ENCODE peak calls at places on chromosomes 12 and 14, in nine cellular contexts. Y, F, D, A, H, M, V, N and O are unnamed samples. For H3K4me1, the result is how much of the 10 kb centered on the place peaks cover.

GRCh38 chr14:60757617-60758016 is 23.1 kb downstream of the MNAT1 start:
- DNase-seq in H (no peak), N (no peak), V (no peak), A (no peak), Y (peak), F (no peak), M (no peak), D (no peak), O (no peak)

GRCh38 chr14:70254476-70254961 is 65.8 kb upstream of the SLC8A3 start:
- DNase-seq in V (peak), F (peak), Y (peak), N (peak), A (no peak), M (peak), H (peak), D (peak), O (peak)

GRCh38 chr12:114408881-114409795 is 3.2 kb upstream of the TBX5 start:
- DNase-seq in N (no peak), F (no peak), M (no peak), D (no peak), A (no peak), Y (no peak), H (no peak), V (peak), O (no peak)

GRCh38 chr12:7035464-7035863 is 17.2 kb upstream of the LPCAT3 start:
- DNase-seq in N (no peak), D (no peak), H (no peak), Y (no peak), A (no peak), V (no peak), F (no peak), M (no peak), O (no peak)

GRCh38 chr12:121803861-121804416 is at the start of gene SETD1B:
- DNase-seq in N (no peak), D (peak), F (peak), H (peak), Y (peak), M (peak), V (peak), A (no peak), O (no peak)

GRCh38 chr12:32230607-32230982 is 123.9 kb downstream of the BICD1 start:
- DNase-seq in F (peak), M (no peak), Y (no peak), V (peak), N (no peak), A (peak), H (no peak), D (no peak), O (no peak)

GRCh38 chr12:68317047-68317667 is 15.0 kb downstream of the MDM1 start:
- DNase-seq in D (peak), A (no peak), N (no peak), H (no peak), V (peak), M (no peak), Y (peak), F (peak), O (no peak)

GRCh38 chr14:31927348-31927826 is 149.7 kb upstream of the ARHGAP5 start:
- DNase-seq in V (peak), N (no peak), A (no peak), D (no peak), H (no peak), F (no peak), M (no peak), Y (peak), O (no peak)

GRCh38 chr12:3727877-3728632 is 24.9 kb downstream of the CRACR2A start:
- DNase-seq in V (peak), D (peak), H (no peak), Y (no peak), M (no peak), N (no peak), F (no peak), A (no peak), O (no peak)

GRCh38 chr12:106301241-106301610 is 1.3 kb upstream of the TCP11L2 start:
- DNase-seq in H (no peak), A (no peak), D (no peak), M (no peak), Y (no peak), F (no peak), V (no peak), N (no peak), O (no peak)

GRCh38 chr14:79280400-79280670 is 931.0 kb downstream of the DIO2 start:
- DNase-seq in N (no peak), F (no peak), M (no peak), H (no peak), Y (no peak), A (no peak), V (no peak), D (no peak), O (no peak)

GRCh38 chr14:95334044-95334443 is 14.3 kb upstream of the CLMN start:
- DNase-seq in M (no peak), H (no peak), V (peak), D (no peak), Y (no peak), F (no peak), A (no peak), N (no peak), O (no peak)

GRCh38 chr12:18676112-18676511 is 61.7 kb downstream of the PLCZ1 start:
- DNase-seq in H (no peak), V (no peak), F (no peak), N (no peak), Y (no peak), A (no peak), M (no peak), D (no peak), O (no peak)

GRCh38 chr14:101821528-101821927 is 60.0 kb downstream of the PPP2R5C start:
- DNase-seq in N (no peak), A (no peak), Y (no peak), H (no peak), F (no peak), M (no peak), V (no peak), D (no peak), O (no peak)

GRCh38 chr12:63989301-63989845 is 144.9 kb downstream of the SRGAP1 start:
- DNase-seq in A (no peak), N (no peak), V (no peak), F (no peak), H (no peak), Y (peak), D (no peak), M (peak), O (no peak)

GRCh38 chr12:63985945-63986344 is 141.4 kb downstream of the SRGAP1 start:
- DNase-seq in Y (no peak), V (no peak), H (no peak), M (no peak), F (no peak), A (no peak), D (no peak), N (no peak), O (no peak)

GRCh38 chr12:63980211-63980610 is 135.7 kb downstream of the SRGAP1 start:
- DNase-seq in N (no peak), M (no peak), Y (no peak), V (peak), A (no peak), H (no peak), F (no peak), D (no peak), O (no peak)

GRCh38 chr12:63982787-63983186 is 138.3 kb downstream of the SRGAP1 start:
- DNase-seq in H (no peak), N (no peak), F (no peak), A (no peak), M (no peak), D (no peak), Y (no peak), V (no peak), O (no peak)

DNA sequence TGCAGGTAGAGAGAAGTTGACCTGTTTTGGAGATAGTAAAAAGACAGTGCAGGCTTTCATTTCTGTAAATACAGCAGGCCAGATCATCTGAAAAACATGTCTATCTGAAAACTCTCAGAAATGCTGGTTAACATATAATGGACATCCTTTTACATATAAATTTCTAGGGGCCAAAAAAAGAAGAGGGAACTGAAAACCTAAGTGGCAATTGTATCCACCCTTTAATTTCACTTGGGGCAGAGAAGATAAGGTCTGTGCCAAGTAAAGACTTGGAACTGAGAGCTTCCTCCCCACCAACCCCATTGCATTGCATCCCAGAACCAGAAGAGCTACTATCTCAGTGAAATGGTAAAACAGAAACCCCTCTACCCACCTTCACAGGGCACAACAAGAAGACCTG is 141.0 kb downstream of the SRGAP1 start:
- DNase-seq in A (no peak), N (no peak), M (no peak), V (no peak), H (no peak), Y (no peak), D (no peak), F (no peak), O (no peak)
- TF ChIP-seq CTCF in A (no peak), N (no peak), M (no peak), V (no peak), H (no peak), Y (no peak), D (no peak), F (no peak), O (no peak)

GRCh38 chr12:93852067-93852466 is 174.9 kb downstream of the CRADD start:
- DNase-seq in Y (no peak), F (peak), H (no peak), N (no peak), A (no peak), M (no peak), D (no peak), V (no peak), O (no peak)
- TF ChIP-seq POLR2AphosphoS5 in Y (no peak), F (no peak), H (no peak), N (no peak), A (no peak), M (no peak), D (no peak), V (no peak), O (no peak)

GRCh38 chr12:57135487-57135886 is 7.2 kb downstream of the LRP1 start:
- DNase-seq in D (no peak), M (no peak), F (peak), Y (no peak), V (peak), N (no peak), H (no peak), A (no peak), O (no peak)

GRCh38 chr12:57133013-57133569 is 4.8 kb downstream of the LRP1 start:
- DNase-seq in D (no peak), V (peak), H (peak), Y (no peak), A (no peak), M (no peak), N (no peak), F (no peak), O (no peak)

GRCh38 chr12:57133916-57134315 is 5.6 kb downstream of the LRP1 start:
- DNase-seq in D (no peak), M (no peak), F (no peak), H (peak), A (no peak), V (no peak), Y (no peak), N (no peak), O (no peak)

GRCh38 chr12:57135939-57136338 is 7.7 kb downstream of the LRP1 start:
- DNase-seq in H (peak), F (peak), D (no peak), Y (no peak), V (peak), A (no peak), M (no peak), N (no peak), O (no peak)

DNA sequence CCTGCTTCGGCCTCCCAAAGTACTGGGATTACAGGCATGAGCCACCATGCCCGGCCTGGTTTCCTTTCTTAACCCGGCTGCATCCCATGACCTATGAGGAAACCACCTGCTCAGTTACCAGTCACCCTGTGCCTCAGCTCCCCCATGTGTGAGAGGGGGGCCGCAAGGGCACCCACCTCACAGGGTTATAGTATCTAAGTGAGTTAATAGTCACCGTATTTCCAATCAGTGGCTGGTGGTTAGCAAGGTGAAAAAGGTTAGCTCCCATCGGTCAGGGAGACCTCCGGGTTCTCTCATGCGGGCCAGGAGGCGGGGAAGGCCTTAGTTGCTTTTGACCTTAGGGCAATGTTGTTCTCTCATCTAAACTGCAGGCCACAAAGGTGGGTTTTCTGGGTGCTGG is 6.7 kb downstream of the LRP1 start:
- DNase-seq in H (peak), V (no peak), N (no peak), Y (no peak), D (no peak), A (no peak), M (no peak), F (no peak), O (no peak)
- H3K4me1 ChIP-seq in H (under half), V (half or more), N (under half), Y (under half), D (under half), A (half or more), M (under half), F (half or more), O (under half)

GRCh38 chr12:89476232-89476631 is 48.4 kb downstream of the GALNT4 start:
- DNase-seq in F (no peak), N (no peak), V (no peak), H (no peak), Y (no peak), A (no peak), M (no peak), D (no peak), O (no peak)

GRCh38 chr12:89479982-89480381 is 44.6 kb downstream of the GALNT4 start:
- DNase-seq in H (no peak), D (no peak), Y (no peak), F (no peak), N (no peak), A (no peak), M (no peak), V (no peak), O (no peak)

GRCh38 chr12:89476889-89477288 is 47.7 kb downstream of the GALNT4 start:
- DNase-seq in Y (no peak), M (no peak), F (no peak), A (no peak), V (no peak), N (no peak), H (no peak), D (no peak), O (no peak)

GRCh38 chr12:89475203-89475990 is 49.2 kb downstream of the GALNT4 start:
- DNase-seq in M (no peak), F (no peak), Y (no peak), D (no peak), N (no peak), H (no peak), V (no peak), A (no peak), O (no peak)

DNA sequence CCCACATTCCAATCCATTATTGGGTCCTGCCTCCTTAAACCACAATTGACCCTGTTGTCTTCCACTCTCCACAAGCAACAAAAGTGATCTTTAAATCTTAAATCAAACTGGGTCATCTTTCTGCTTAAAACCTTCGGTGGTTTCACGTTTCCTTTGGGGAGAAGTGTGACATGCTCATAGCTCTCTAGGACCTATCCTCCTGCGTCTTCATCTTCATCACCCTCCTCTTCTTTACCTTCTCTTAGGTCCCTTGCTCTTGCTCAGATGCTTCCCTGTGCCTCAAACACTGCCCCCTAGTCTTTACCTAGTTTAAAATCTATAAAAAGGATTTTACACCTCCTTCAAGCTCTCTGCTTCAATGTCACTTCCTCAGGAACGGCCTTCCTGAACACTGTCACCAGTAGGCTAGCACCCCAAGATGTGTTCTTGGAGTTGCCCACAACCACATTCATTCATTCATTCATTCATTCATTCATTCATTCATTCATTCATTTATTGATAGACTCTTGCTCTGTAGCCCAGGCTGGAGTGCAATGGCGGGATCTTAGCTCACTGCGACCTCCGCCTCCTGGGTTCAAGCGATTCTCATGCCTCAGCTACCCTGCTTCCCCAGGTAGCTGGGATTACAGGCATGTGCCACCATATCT is 46.8 kb downstream of the GALNT4 start:
- DNase-seq in D (no peak), M (no peak), Y (no peak), N (no peak), H (no peak), A (no peak), F (no peak), V (no peak), O (no peak)
- TF ChIP-seq CTCF in D (no peak), M (no peak), Y (no peak), N (no peak), H (no peak), A (no peak), F (no peak), V (peak), O (no peak)

GRCh38 chr12:103505371-103506236 is 9.8 kb upstream of the C12orf42 start:
- DNase-seq in N (no peak), F (no peak), V (no peak), H (no peak), Y (no peak), M (no peak), D (no peak), A (no peak), O (no peak)
- TF ChIP-seq POLR2AphosphoS5 in N (no peak), F (no peak), V (no peak), H (no peak), Y (no peak), M (no peak), D (no peak), A (no peak), O (no peak)

GRCh38 chr12:124946440-124946793 is 32.0 kb upstream of the UBC start:
- DNase-seq in H (no peak), V (no peak), M (no peak), D (no peak), F (no peak), A (no peak), Y (no peak), N (no peak), O (no peak)

GRCh38 chr12:124947561-124948398 is 33.3 kb upstream of the UBC start:
- DNase-seq in V (no peak), N (no peak), Y (no peak), A (no peak), F (no peak), M (no peak), D (no peak), H (no peak), O (no peak)

GRCh38 chr12:124947013-124947412 is 32.6 kb upstream of the UBC start:
- DNase-seq in A (no peak), D (no peak), N (no peak), H (no peak), F (no peak), Y (no peak), M (no peak), V (no peak), O (no peak)

GRCh38 chr12:124949779-124950728 is 35.6 kb upstream of the UBC start:
- DNase-seq in Y (no peak), F (peak), M (no peak), V (no peak), H (no peak), N (no peak), A (no peak), D (no peak), O (no peak)

GRCh38 chr12:124949066-124949465 is 34.6 kb upstream of the UBC start:
- DNase-seq in H (no peak), N (no peak), A (no peak), M (no peak), F (peak), Y (no peak), V (no peak), D (no peak), O (no peak)
- H3K4me1 ChIP-seq in H (under half), N (under half), A (under half), M (under half), F (under half), Y (under half), V (under half), D (under half), O (under half)

GRCh38 chr14:92556255-92556741 is 42.7 kb downstream of the RIN3 start:
- DNase-seq in N (no peak), V (no peak), F (no peak), H (no peak), A (no peak), Y (no peak), M (no peak), D (no peak), O (no peak)

GRCh38 chr14:92551066-92551841 is 37.7 kb downstream of the RIN3 start:
- DNase-seq in F (no peak), A (no peak), M (no peak), V (no peak), D (no peak), H (no peak), Y (no peak), N (no peak), O (no peak)

GRCh38 chr14:92555440-92556111 is 42.0 kb downstream of the RIN3 start:
- DNase-seq in Y (no peak), F (no peak), M (no peak), H (peak), V (no peak), A (no peak), N (no peak), D (no peak), O (no peak)

GRCh38 chr14:92552066-92552465 is 38.5 kb downstream of the RIN3 start:
- DNase-seq in H (no peak), N (no peak), V (no peak), A (no peak), Y (no peak), D (no peak), F (no peak), M (no peak), O (no peak)

DNA sequence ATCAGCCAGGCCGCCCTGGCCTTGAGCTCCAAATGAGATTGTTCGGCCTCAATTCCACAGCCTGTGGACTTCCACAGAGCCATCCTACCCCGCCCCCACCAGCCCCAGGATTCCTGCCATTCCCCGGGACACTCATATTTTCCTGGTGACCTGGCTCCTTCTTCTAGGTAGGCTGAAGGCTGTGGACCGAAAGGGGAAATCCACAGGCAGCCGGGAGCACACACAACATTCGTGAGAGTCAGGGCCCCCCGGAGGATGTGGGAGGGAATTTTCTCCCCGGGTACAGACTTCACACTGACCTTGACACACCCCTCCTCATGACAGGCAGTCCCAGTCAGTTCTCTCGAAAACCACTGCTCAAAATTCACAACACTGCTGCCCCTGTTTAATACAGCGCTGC is 39.9 kb downstream of the RIN3 start:
- DNase-seq in D (no peak), F (no peak), M (no peak), A (no peak), H (no peak), V (peak), Y (no peak), N (no peak), O (no peak)
- TF ChIP-seq CTCF in D (no peak), F (peak), M (no peak), A (no peak), H (no peak), V (peak), Y (no peak), N (no peak), O (no peak)

DNA sequence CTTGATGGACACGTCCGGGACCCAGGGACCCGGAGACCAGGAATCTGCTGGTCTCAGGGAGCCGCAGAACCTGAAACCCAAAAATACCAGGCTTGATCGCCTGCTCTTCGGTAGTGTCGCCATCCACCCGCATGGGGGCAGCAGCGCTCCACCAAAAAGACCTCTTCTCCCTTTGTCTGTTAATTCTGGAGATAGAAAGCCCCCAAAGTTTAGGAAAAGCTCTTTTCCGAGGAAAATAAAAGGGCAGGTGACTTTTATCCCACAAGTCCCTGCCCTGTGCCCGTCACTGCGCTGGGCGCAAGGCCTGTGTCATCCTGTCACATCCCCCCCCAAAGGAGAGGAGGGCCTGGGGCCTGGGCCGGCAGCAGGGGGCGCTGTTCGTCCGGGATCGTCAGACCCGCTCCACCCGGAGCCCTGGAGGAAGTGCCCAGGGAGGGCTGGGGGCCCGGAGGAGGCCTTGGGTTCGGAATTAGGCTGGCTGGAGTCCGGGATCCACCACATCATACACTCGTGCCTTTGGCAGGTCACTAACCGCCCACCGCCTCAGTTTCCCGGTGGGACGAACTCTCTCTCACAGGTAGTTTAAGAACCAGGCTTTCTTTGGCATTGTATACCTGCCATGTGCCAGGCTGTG is 31.9 kb downstream of the DAD1 start:
- DNase-seq in V (peak), Y (peak), A (no peak), H (peak), N (peak), D (peak), F (peak), M (peak), O (peak)
- TF ChIP-seq POLR2AphosphoS5 in V (no peak), Y (no peak), A (no peak), H (peak), N (no peak), D (no peak), F (no peak), M (peak), O (peak)